ENCODE peak calls at places on chromosomes 13 and 19, in eight cellular contexts. P is HEK293T, N is sciatic nerve, G is pancreas, R is right atrium auricular region, Z is epithelial cell of esophagus, Y is posterior vena cava, A is left colon. U is an unnamed sample.

GRCh38 chr13:37701306-37701705 is 102.7 kb upstream of the POSTN start:
- DNase-seq in P (no peak), R (no peak), A (no peak), Z (no peak), Y (no peak), G (no peak), N (no peak), U (no peak)

GRCh38 chr19:49110567-49110966 is 3.6 kb upstream of the LIN7B start:
- DNase-seq in N (no peak), R (no peak), Z (no peak), G (no peak), P (no peak), A (no peak), Y (no peak), U (no peak)

GRCh38 chr19:29889702-29890101 is 52.3 kb upstream of the URI1 start:
- DNase-seq in R (no peak), N (no peak), G (no peak), A (no peak), Y (peak), P (no peak), Z (no peak), U (no peak)

GRCh38 chr13:20181180-20181579 is 11.6 kb downstream of the GJB2 start:
- DNase-seq in A (no peak), P (no peak), G (no peak), Z (no peak), R (no peak), N (no peak), Y (no peak), U (no peak)

GRCh38 chr19:31784631-31785237 is 435.5 kb upstream of the TSHZ3 start:
- DNase-seq in P (no peak), N (no peak), Z (no peak), Y (no peak), R (no peak), G (no peak), A (no peak), U (no peak)

GRCh38 chr19:13913352-13913751 is 7.4 kb downstream of the CC2D1A start:
- DNase-seq in N (no peak), R (no peak), Z (no peak), G (no peak), P (no peak), A (no peak), Y (no peak), U (no peak)

GRCh38 chr19:45168767-45169351 is 8.1 kb upstream of the NKPD1 start:
- DNase-seq in A (no peak), P (no peak), G (no peak), R (no peak), Z (no peak), Y (no peak), N (no peak), U (no peak)

GRCh38 chr19:39199025-39199424 is 2.3 kb downstream of the NCCRP1 start:
- DNase-seq in R (no peak), Y (no peak), P (no peak), G (peak), N (no peak), A (no peak), Z (no peak), U (no peak)

GRCh38 chr19:10501971-10502523 is 1.1 kb downstream of the KEAP1 start:
- DNase-seq in Y (peak), A (peak), N (peak), Z (peak), P (peak), R (peak), G (peak), U (peak)

GRCh38 chr13:73894995-73895571 is 239.1 kb downstream of the KLF12 start:
- DNase-seq in Y (no peak), A (no peak), R (no peak), Z (no peak), G (no peak), P (no peak), N (no peak), U (no peak)

GRCh38 chr13:30807392-30807791 is 72.0 kb downstream of the ALOX5AP start:
- DNase-seq in N (peak), A (no peak), P (no peak), Y (no peak), Z (no peak), R (no peak), G (no peak), U (no peak)

GRCh38 chr13:20053891-20054290 is 95.4 kb downstream of the ZMYM2 start:
- DNase-seq in N (no peak), R (no peak), Z (no peak), A (no peak), P (no peak), G (no peak), Y (no peak), U (no peak)